ENCODE peak calls at places on chromosome 9, in five cellular contexts. I is HCT116, E is GM12878, A is HepG2, B is K562. U is an unnamed sample.

GRCh38 chr9:133429641-133430161 is 7.5 kb downstream of the ADAMTS13 start:
- DNase-seq in I (no peak), E (no peak), A (peak), B (peak), U (peak)

GRCh38 chr9:133963166-133963565 is 29.0 kb downstream of the VAV2 start:
- DNase-seq in I (no peak), E (no peak), A (no peak), B (no peak), U (no peak)

GRCh38 chr9:118017607-118018122 is 313.5 kb downstream of the TLR4 start:
- DNase-seq in I (no peak), E (no peak), A (no peak), B (no peak), U (no peak)

GRCh38 chr9:74770508-74771261 is 117.0 kb downstream of the TRPM6 start:
- DNase-seq in I (peak), E (no peak), A (peak), B (peak), U (peak)

GRCh38 chr9:118578467-118578866 is 790.8 kb downstream of the BRINP1 start:
- DNase-seq in I (no peak), E (no peak), A (no peak), B (no peak), U (no peak)

GRCh38 chr9:70278312-70278711 is 19.5 kb downstream of the SMC5 start:
- DNase-seq in I (no peak), E (no peak), A (no peak), B (no peak), U (no peak)

GRCh38 chr9:90936380-90936779 is 134.8 kb downstream of the SYK start:
- DNase-seq in I (no peak), E (no peak), A (no peak), B (no peak), U (no peak)

GRCh38 chr9:129620669-129621295 is at the start of gene C9orf50:
- DNase-seq in I (no peak), E (no peak), A (no peak), B (no peak), U (no peak)

GRCh38 chr9:84315278-84315877 is 25.2 kb downstream of the SLC28A3 start:
- DNase-seq in I (peak), E (no peak), A (peak), B (peak), U (peak)

GRCh38 chr9:113456235-113456634 is 7.3 kb upstream of the RGS3 start:
- DNase-seq in I (no peak), E (no peak), A (peak), B (no peak), U (no peak)

GRCh38 chr9:30160570-30160969 is 2223.9 kb upstream of the ACO1 start:
- DNase-seq in I (no peak), E (no peak), A (no peak), B (no peak), U (no peak)

GRCh38 chr9:134625361-134626140 is 16.1 kb upstream of the COL5A1 start:
- DNase-seq in I (no peak), E (no peak), A (no peak), B (no peak), U (no peak)

GRCh38 chr9:97386733-97387503 is 25.0 kb upstream of the TDRD7 start:
- DNase-seq in I (peak), E (no peak), A (peak), B (peak), U (peak)

GRCh38 chr9:131334568-131335105 is 45.1 kb downstream of the PLPP7 start:
- DNase-seq in I (no peak), E (no peak), A (no peak), B (peak), U (no peak)

GRCh38 chr9:35001803-35002502 is 12.4 kb downstream of the DNAJB5 start:
- DNase-seq in I (no peak), E (no peak), A (no peak), B (no peak), U (peak)

GRCh38 chr9:94638335-94639044 is 828 bp downstream of the FBP1 start:
- DNase-seq in I (no peak), E (no peak), A (no peak), B (no peak), U (no peak)
- TF ChIP-seq ZBTB33 in I (no peak), E (no peak), A (no peak), B (no peak), U (no peak)

DNA sequence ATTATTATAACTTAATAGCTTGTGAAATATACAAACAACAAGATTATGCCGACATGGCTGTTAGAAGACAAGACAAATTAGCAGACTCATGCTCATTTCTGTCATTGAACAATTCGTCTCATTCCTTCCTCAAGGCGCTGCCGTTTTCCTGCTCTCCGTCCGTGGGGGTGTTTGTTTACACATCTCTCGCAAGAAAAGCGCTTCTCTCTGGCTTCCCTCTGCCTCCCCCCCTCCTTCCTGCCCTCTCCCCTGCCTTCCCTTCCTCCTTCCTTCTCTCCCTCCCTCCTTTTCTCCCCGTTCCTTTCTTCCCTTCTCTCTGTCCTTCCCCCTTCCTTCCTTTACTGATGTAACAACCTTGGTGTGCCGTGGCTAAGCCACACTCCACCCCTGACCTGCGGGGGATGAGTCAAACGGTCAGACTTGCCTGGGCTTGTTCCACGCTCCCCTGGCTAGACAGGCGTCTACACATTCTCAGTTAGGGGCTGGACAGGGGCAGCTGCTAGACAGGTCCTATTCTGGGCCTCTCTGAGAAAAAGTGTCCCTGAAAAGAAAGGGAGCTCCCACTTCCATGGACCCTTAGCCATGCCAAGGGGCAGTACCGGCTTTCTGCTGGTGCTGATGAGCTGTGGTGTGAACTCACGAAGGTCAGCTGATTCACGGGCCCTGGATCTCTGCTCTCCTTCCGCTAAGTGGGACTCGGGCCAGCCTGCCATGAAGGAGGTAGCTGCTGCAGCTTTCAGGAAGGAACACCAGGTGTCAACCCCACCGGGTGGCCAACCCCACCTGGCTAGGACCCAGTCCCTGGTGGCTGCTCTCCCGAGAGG is 32.0 kb upstream of the SPTLC1 start:
- DNase-seq in I (peak), E (no peak), A (no peak), B (peak), U (no peak)
- TF ChIP-seq ZBTB33 in I (no peak), E (no peak), A (no peak), B (no peak), U (no peak)

GRCh38 chr9:73565026-73565425 is 413.4 kb downstream of the ANXA1 start:
- DNase-seq in I (no peak), E (no peak), A (no peak), B (no peak), U (no peak)
- TF ChIP-seq ZBTB33 in I (no peak), E (no peak), A (no peak), B (no peak), U (no peak)

GRCh38 chr9:121707477-121708424 is 56.3 kb downstream of the DAB2IP start:
- DNase-seq in I (no peak), E (peak), A (no peak), B (no peak), U (no peak)
- TF ChIP-seq ZBTB33 in I (no peak), E (no peak), A (no peak), B (no peak), U (no peak)

GRCh38 chr9:88922091-88922490 is 69.2 kb upstream of the S1PR3 start:
- DNase-seq in I (no peak), E (peak), A (no peak), B (no peak), U (no peak)
- TF ChIP-seq ZBTB33 in I (no peak), E (no peak), A (no peak), B (no peak), U (no peak)

DNA sequence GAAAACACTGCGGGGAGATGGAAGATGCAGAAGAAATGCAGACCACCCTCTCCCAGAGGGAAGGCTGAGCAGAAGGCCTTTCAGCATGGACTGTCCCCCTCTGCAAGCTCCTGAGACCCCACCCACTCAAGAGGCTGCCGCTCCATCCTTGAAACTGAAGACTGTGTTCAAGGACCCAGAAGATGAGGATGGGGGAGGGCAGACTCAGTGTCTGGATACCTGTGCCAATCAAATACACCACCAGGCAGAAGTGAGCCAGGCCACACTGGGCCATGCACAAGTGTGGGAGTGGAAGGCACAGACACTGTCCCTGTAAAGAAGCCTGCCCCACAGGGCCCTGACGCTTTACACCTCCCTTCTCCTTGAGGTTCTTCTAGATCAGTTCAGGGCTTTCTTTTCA is 40.0 kb upstream of the IPPK start:
- DNase-seq in I (no peak), E (no peak), A (no peak), B (no peak), U (no peak)
- TF ChIP-seq ZBTB33 in I (no peak), E (no peak), A (no peak), B (no peak), U (no peak)

U was measured in SK-N-SH.